ENCODE peak calls at places on chromosomes 12 and 14, in seven cellular contexts. C, T, J, V, Q, F and K are unnamed samples.

GRCh38 chr12:94575645-94576393 is 74.5 kb downstream of the TMCC3 start:
- DNase-seq in C (no peak), T (no peak), J (no peak), V (no peak), Q (no peak), F (no peak), K (no peak)

GRCh38 chr12:119659289-119659897 is 8.5 kb upstream of the PRKAB1 start:
- DNase-seq in C (no peak), T (peak), J (peak), V (no peak), Q (no peak), F (peak), K (peak)

GRCh38 chr12:113005759-113006158 is 27.4 kb downstream of the OAS2 start:
- DNase-seq in C (no peak), T (no peak), J (no peak), V (no peak), Q (no peak), F (no peak), K (peak)

GRCh38 chr12:118645219-118645618 is 268.9 kb downstream of the SUDS3 start:
- DNase-seq in C (no peak), T (no peak), J (peak), V (no peak), Q (peak), F (no peak), K (peak)

GRCh38 chr12:52494518-52494917 is 1.5 kb upstream of the KRT6A start:
- DNase-seq in C (no peak), T (no peak), J (peak), V (peak), Q (no peak), F (no peak), K (peak)

GRCh38 chr14:90381011-90381790 is 15.6 kb upstream of the CALM1 start:
- DNase-seq in C (peak), T (no peak), J (no peak), V (peak), Q (no peak), F (no peak), K (peak)

GRCh38 chr14:29717906-29718305 is 209.7 kb downstream of the PRKD1 start:
- DNase-seq in C (no peak), T (no peak), J (no peak), V (no peak), Q (no peak), F (peak), K (no peak)

GRCh38 chr14:96915478-96915877 is 118.3 kb downstream of the VRK1 start:
- DNase-seq in C (no peak), T (no peak), J (no peak), V (no peak), Q (no peak), F (no peak), K (no peak)

GRCh38 chr12:58502236-58502635 is 418.1 kb downstream of the LRIG3 start:
- DNase-seq in C (no peak), T (no peak), J (no peak), V (no peak), Q (no peak), F (peak), K (no peak)

GRCh38 chr12:27179399-27180214 is 64.5 kb upstream of the STK38L start:
- DNase-seq in C (no peak), T (peak), J (peak), V (no peak), Q (peak), F (peak), K (no peak)

GRCh38 chr14:31326111-31326510 is 94.2 kb downstream of the HEATR5A start:
- DNase-seq in C (no peak), T (no peak), J (no peak), V (no peak), Q (peak), F (peak), K (peak)

GRCh38 chr12:48119078-48119833 is at the start of gene PFKM:
- DNase-seq in C (peak), T (peak), J (peak), V (peak), Q (peak), F (peak), K (peak)

GRCh38 chr14:106395460-106396050 is 869.2 kb downstream of the TMEM121 start:
- DNase-seq in C (no peak), T (no peak), J (no peak), V (no peak), Q (no peak), F (no peak), K (no peak)